ENCODE peak calls at places on chromosomes 2 and 18, in four cellular contexts. J is activated CD8-positive, alpha-beta T cell treated with anti-CD3 and anti-CD28 coated beads, Interleukin-2, amount 10 ng/mL, durations not matched to agents 7 days and 5 days; T is T-helper 2 cell; Z is activated naive CD8-positive, alpha-beta T cell treated with anti-CD3 and anti-CD28 coated beads, Interleukin-2, amount 50 U/mL, for 24 hours. B is an unnamed sample.

GRCh38 chr2:235468978-235469694 is 24.7 kb upstream of the AGAP1 start:
- DNase-seq in J (no peak), T (no peak), Z (no peak), B (peak)

GRCh38 chr18:59968583-59968982 is 68.8 kb downstream of the PMAIP1 start:
- DNase-seq in J (no peak), T (no peak), Z (no peak), B (no peak)

GRCh38 chr2:127615511-127616166 is 30.3 kb upstream of the GPR17 start:
- DNase-seq in J (peak), T (no peak), Z (no peak), B (no peak)

GRCh38 chr18:76507830-76508381 is 12.9 kb upstream of the ZNF516 start:
- DNase-seq in J (no peak), T (no peak), Z (no peak), B (no peak)

GRCh38 chr2:207163053-207163814 is 2.5 kb downstream of the KLF7 start:
- DNase-seq in J (no peak), T (no peak), Z (no peak), B (peak)

GRCh38 chr2:220966636-220967035 is 605.5 kb downstream of the EPHA4 start:
- DNase-seq in J (no peak), T (no peak), Z (no peak), B (no peak)

GRCh38 chr2:42851186-42851585 is 58.8 kb upstream of the HAAO start:
- DNase-seq in J (no peak), T (no peak), Z (no peak), B (no peak)

GRCh38 chr2:30172622-30173021 is 25.8 kb downstream of the YPEL5 start:
- DNase-seq in J (no peak), T (no peak), Z (no peak), B (no peak)

GRCh38 chr2:44902178-44902577 is 39.3 kb upstream of the SIX3 start:
- DNase-seq in J (no peak), T (no peak), Z (no peak), B (no peak)

GRCh38 chr2:45169339-45170190 is 160.3 kb upstream of the SIX2 start:
- DNase-seq in J (no peak), T (no peak), Z (peak), B (no peak)

GRCh38 chr2:140600116-140600515 is 1530.7 kb downstream of the LRP1B start:
- DNase-seq in J (no peak), T (no peak), Z (no peak), B (no peak)

GRCh38 chr18:28963481-28963880 is 786.6 kb upstream of the CDH2 start:
- DNase-seq in J (no peak), T (no peak), Z (no peak), B (no peak)

GRCh38 chr2:136175466-136175865 is 57.5 kb upstream of the CXCR4 start:
- DNase-seq in J (no peak), T (no peak), Z (no peak), B (no peak)